ENCODE peak calls at places on chromosomes 3 and 15, in ten cellular contexts. I, S, N, X, M, P, H, T, W and U are unnamed samples. For H3K4me1, the result is how much of the 10 kb centered on the place peaks cover.

GRCh38 chr3:146577662-146578061 is 27.5 kb downstream of the PLSCR5 start:
- DNase-seq in I (peak), S (peak), N (no peak), X (no peak), M (no peak), P (peak), H (peak), T (peak), W (no peak), U (peak)

GRCh38 chr15:58387130-58387529 is 44.7 kb upstream of the LIPC start:
- DNase-seq in I (no peak), S (no peak), N (no peak), X (no peak), M (no peak), P (no peak), H (no peak), T (peak), W (no peak), U (no peak)

GRCh38 chr3:150317469-150317868 is 90.6 kb upstream of the TSC22D2 start:
- DNase-seq in I (no peak), S (no peak), N (peak), X (no peak), M (no peak), P (no peak), H (no peak), T (no peak), W (no peak), U (no peak)

GRCh38 chr3:54146383-54147239 is 24.3 kb downstream of the CACNA2D3 start:
- DNase-seq in I (no peak), S (no peak), N (no peak), X (no peak), M (peak), P (peak), H (peak), T (peak), W (peak), U (no peak)

GRCh38 chr3:140924097-140924873 is 17.4 kb upstream of the SLC25A36 start:
- DNase-seq in I (no peak), S (no peak), N (peak), X (no peak), M (no peak), P (no peak), H (no peak), T (no peak), W (peak), U (no peak)

GRCh38 chr3:95424296-95424695 is 1361.4 kb downstream of the NSUN3 start:
- DNase-seq in I (no peak), S (no peak), N (no peak), X (no peak), M (no peak), P (no peak), H (no peak), T (no peak), W (no peak), U (no peak)

GRCh38 chr3:23840521-23840920 is 34.8 kb downstream of the UBE2E1 start:
- DNase-seq in I (no peak), S (no peak), N (no peak), X (no peak), M (no peak), P (no peak), H (no peak), T (no peak), W (no peak), U (no peak)

GRCh38 chr3:116443096-116443793 is 2.0 kb downstream of the LSAMP start:
- DNase-seq in I (no peak), S (no peak), N (no peak), X (no peak), M (no peak), P (no peak), H (no peak), T (peak), W (no peak), U (no peak)

GRCh38 chr15:52378746-52379394 is 83.3 kb upstream of the MYO5C start:
- DNase-seq in I (no peak), S (no peak), N (no peak), X (peak), M (no peak), P (no peak), H (no peak), T (no peak), W (no peak), U (peak)

GRCh38 chr3:64392001-64392400 is 166.7 kb upstream of the PRICKLE2 start:
- DNase-seq in I (no peak), S (no peak), N (no peak), X (no peak), M (no peak), P (no peak), H (no peak), T (no peak), W (no peak), U (no peak)

GRCh38 chr3:126746395-126747177 is 42.5 kb downstream of the CHCHD6 start:
- DNase-seq in I (no peak), S (no peak), N (no peak), X (no peak), M (no peak), P (peak), H (peak), T (peak), W (peak), U (no peak)

GRCh38 chr3:53169832-53170324 is 8.9 kb downstream of the PRKCD start:
- DNase-seq in I (no peak), S (no peak), N (no peak), X (no peak), M (no peak), P (no peak), H (no peak), T (no peak), W (no peak), U (no peak)

GRCh38 chr3:66756468-66757036 is 241.6 kb upstream of the KBTBD8 start:
- DNase-seq in I (no peak), S (no peak), N (no peak), X (no peak), M (no peak), P (no peak), H (no peak), T (no peak), W (no peak), U (no peak)

GRCh38 chr3:189337672-189338071 is 165.9 kb downstream of the TPRG1 start:
- DNase-seq in I (no peak), S (no peak), N (no peak), X (no peak), M (no peak), P (no peak), H (no peak), T (no peak), W (no peak), U (no peak)

GRCh38 chr3:73680696-73681095 is 56.0 kb upstream of the PDZRN3 start:
- DNase-seq in I (no peak), S (no peak), N (no peak), X (no peak), M (no peak), P (no peak), H (no peak), T (no peak), W (no peak), U (no peak)

GRCh38 chr15:94485148-94485719 is 253.9 kb downstream of the MCTP2 start:
- DNase-seq in I (no peak), S (no peak), N (no peak), X (no peak), M (no peak), P (no peak), H (no peak), T (no peak), W (no peak), U (no peak)

GRCh38 chr3:120436523-120437050 is 14.2 kb downstream of the FSTL1 start:
- DNase-seq in I (no peak), S (no peak), N (no peak), X (no peak), M (no peak), P (no peak), H (no peak), T (no peak), W (no peak), U (no peak)
- H3K4me1 ChIP-seq in I (under half), S (under half), N (under half), X (under half), M (under half), P (under half), H (under half), T (under half), W (under half), U (under half)

GRCh38 chr15:33448151-33448550 is 137.4 kb downstream of the RYR3 start:
- DNase-seq in I (no peak), S (no peak), N (no peak), X (no peak), M (no peak), P (no peak), H (no peak), T (no peak), W (no peak), U (no peak)

GRCh38 chr15:33448961-33449611 is 138.3 kb downstream of the RYR3 start:
- DNase-seq in I (no peak), S (no peak), N (peak), X (no peak), M (no peak), P (no peak), H (peak), T (no peak), W (no peak), U (no peak)

GRCh38 chr15:33453761-33454160 is 143.0 kb downstream of the RYR3 start:
- DNase-seq in I (no peak), S (no peak), N (no peak), X (no peak), M (no peak), P (no peak), H (no peak), T (no peak), W (no peak), U (no peak)

GRCh38 chr15:33454346-33454745 is 143.6 kb downstream of the RYR3 start:
- DNase-seq in I (no peak), S (no peak), N (no peak), X (no peak), M (no peak), P (no peak), H (no peak), T (no peak), W (no peak), U (no peak)

GRCh38 chr15:33451385-33451784 is 140.6 kb downstream of the RYR3 start:
- DNase-seq in I (no peak), S (no peak), N (peak), X (no peak), M (no peak), P (no peak), H (no peak), T (no peak), W (no peak), U (no peak)
- H3K27ac ChIP-seq in I (no peak), S (no peak), N (no peak), X (no peak), M (no peak), P (no peak), H (no peak), T (no peak), W (no peak), U (no peak)

GRCh38 chr3:13073042-13073906 is at the start of gene IQSEC1:
- DNase-seq in I (peak), S (peak), N (no peak), X (no peak), M (no peak), P (no peak), H (no peak), T (peak), W (peak), U (peak)
- H3K4me3 ChIP-seq in I (peak), S (peak), N (peak), X (peak), M (no peak), P (no peak), H (no peak), T (no peak), W (no peak), U (no peak)

DNA sequence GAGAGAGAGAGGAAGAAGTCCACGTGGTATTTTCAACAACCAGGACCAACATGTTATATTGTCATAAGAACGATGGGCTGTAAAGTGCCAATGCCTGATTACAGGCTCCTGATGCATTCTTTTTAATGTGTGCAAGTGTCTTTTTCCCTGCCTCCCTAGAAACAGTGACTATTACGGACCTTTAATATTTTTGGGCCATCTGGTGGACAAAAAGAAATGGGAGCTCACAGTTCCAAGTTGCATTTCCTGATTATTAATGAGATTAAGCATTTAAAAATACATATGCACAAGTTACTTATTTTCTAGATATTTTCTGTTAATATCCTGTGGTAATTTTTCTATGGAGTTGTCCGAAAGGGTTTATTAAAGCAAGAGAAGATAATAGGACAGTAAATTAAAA is 530.2 kb downstream of the NR2F2 start:
- DNase-seq in I (no peak), S (no peak), N (no peak), X (no peak), M (no peak), P (no peak), H (no peak), T (no peak), W (no peak), U (no peak)
- H3K4me1 ChIP-seq in I (under half), S (under half), N (under half), X (under half), M (under half), P (under half), H (under half), T (under half), W (under half), U (under half)

GRCh38 chr15:78072080-78072892 is 5.2 kb downstream of the TBC1D2B start:
- DNase-seq in I (peak), S (no peak), N (no peak), X (no peak), M (no peak), P (no peak), H (no peak), T (peak), W (no peak), U (no peak)

GRCh38 chr15:78073026-78073425 is 4.5 kb downstream of the TBC1D2B start:
- DNase-seq in I (no peak), S (no peak), N (no peak), X (no peak), M (no peak), P (no peak), H (no peak), T (no peak), W (no peak), U (no peak)

GRCh38 chr15:78069630-78070029 is 7.9 kb downstream of the TBC1D2B start:
- DNase-seq in I (no peak), S (no peak), N (no peak), X (no peak), M (no peak), P (no peak), H (no peak), T (no peak), W (no peak), U (peak)

GRCh38 chr15:78070049-78070698 is 7.3 kb downstream of the TBC1D2B start:
- DNase-seq in I (peak), S (no peak), N (no peak), X (no peak), M (no peak), P (peak), H (no peak), T (no peak), W (no peak), U (no peak)

GRCh38 chr15:78071378-78071777 is 6.1 kb downstream of the TBC1D2B start:
- DNase-seq in I (no peak), S (no peak), N (no peak), X (no peak), M (no peak), P (no peak), H (no peak), T (no peak), W (no peak), U (no peak)
- H3K27ac ChIP-seq in I (peak), S (peak), N (peak), X (no peak), M (no peak), P (no peak), H (no peak), T (no peak), W (no peak), U (peak)

DNA sequence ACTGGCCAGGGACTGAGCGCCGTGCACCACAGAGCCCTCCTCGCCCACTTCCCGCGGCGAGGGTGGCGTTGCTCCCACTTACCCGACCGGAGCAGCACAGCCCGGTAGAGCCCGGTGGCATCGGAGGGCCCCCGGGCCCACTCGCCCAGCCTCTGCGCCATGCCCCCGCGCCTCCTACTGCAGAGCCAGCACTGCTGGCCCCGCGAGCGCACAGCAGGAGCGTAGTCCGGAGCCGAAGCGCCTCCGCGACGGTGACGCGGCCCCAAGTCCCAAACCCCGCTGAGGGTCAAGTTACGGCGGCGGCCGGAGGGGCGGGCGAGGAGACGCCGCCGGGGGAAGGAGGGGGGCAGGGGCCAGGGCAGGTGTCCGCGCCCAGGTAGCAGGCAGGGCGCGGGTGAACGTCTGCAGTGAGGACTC is 9.6 kb upstream of the FAM107A start:
- DNase-seq in I (no peak), S (no peak), N (no peak), X (no peak), M (no peak), P (no peak), H (no peak), T (no peak), W (no peak), U (no peak)
- H3K4me3 ChIP-seq in I (no peak), S (no peak), N (peak), X (no peak), M (no peak), P (no peak), H (no peak), T (no peak), W (no peak), U (no peak)